ENCODE peak calls at places on chromosomes 7 and 10, in seven cellular contexts. Q is type B pancreatic cell; O is HFF-Myc; H is AG04450; B is activated CD8-positive, alpha-beta T cell treated with anti-CD3 and anti-CD28 coated beads for 36 hours; K is lung; L is ascending aorta. I is an unnamed sample.

GRCh38 chr7:155917836-155918385 is 105.6 kb upstream of the SHH start:
- DNase-seq in L (no peak), K (no peak), H (no peak), O (no peak), B (no peak), Q (no peak), I (peak; percentile 52)

GRCh38 chr10:119449760-119450461 is 92.6 kb downstream of the RGS10 start:
- DNase-seq in Q (no peak), L (peak; percentile 80), B (no peak), H (no peak), K (peak; percentile 57), O (peak; percentile 15), I (no peak)

GRCh38 chr7:8579661-8580060 is 146.3 kb downstream of the NXPH1 start:
- DNase-seq in Q (no peak), B (no peak), O (no peak), H (no peak), K (no peak), L (no peak), I (no peak)

GRCh38 chr10:13718820-13719219 is 132.1 kb downstream of the PRPF18 start:
- DNase-seq in H (no peak), Q (no peak), O (no peak), L (no peak), K (no peak), B (no peak), I (no peak)

GRCh38 chr10:86023931-86024554 is 342.6 kb downstream of the GRID1 start:
- DNase-seq in H (no peak), Q (no peak), L (no peak), O (no peak), B (no peak), K (no peak), I (no peak)

GRCh38 chr10:5583525-5584175 is 58.9 kb downstream of the CALML3 start:
- DNase-seq in O (no peak), Q (no peak), B (no peak), L (no peak), H (no peak), K (peak; percentile 87), I (no peak)

GRCh38 chr10:2897619-2898508 is 169.5 kb upstream of the PFKP start:
- DNase-seq in K (no peak), H (no peak), O (no peak), Q (no peak), B (peak; percentile 24), L (no peak), I (no peak)

GRCh38 chr7:47901542-47901941 is 46.7 kb downstream of the PKD1L1 start:
- DNase-seq in B (no peak), K (no peak), O (no peak), H (no peak), L (no peak), Q (no peak), I (peak; percentile 16)

GRCh38 chr7:139734395-139734794 is 43.4 kb downstream of the HIPK2 start:
- DNase-seq in L (no peak), H (peak; percentile 46), B (no peak), K (no peak), O (no peak), Q (no peak), I (peak; percentile 93)

DNA sequence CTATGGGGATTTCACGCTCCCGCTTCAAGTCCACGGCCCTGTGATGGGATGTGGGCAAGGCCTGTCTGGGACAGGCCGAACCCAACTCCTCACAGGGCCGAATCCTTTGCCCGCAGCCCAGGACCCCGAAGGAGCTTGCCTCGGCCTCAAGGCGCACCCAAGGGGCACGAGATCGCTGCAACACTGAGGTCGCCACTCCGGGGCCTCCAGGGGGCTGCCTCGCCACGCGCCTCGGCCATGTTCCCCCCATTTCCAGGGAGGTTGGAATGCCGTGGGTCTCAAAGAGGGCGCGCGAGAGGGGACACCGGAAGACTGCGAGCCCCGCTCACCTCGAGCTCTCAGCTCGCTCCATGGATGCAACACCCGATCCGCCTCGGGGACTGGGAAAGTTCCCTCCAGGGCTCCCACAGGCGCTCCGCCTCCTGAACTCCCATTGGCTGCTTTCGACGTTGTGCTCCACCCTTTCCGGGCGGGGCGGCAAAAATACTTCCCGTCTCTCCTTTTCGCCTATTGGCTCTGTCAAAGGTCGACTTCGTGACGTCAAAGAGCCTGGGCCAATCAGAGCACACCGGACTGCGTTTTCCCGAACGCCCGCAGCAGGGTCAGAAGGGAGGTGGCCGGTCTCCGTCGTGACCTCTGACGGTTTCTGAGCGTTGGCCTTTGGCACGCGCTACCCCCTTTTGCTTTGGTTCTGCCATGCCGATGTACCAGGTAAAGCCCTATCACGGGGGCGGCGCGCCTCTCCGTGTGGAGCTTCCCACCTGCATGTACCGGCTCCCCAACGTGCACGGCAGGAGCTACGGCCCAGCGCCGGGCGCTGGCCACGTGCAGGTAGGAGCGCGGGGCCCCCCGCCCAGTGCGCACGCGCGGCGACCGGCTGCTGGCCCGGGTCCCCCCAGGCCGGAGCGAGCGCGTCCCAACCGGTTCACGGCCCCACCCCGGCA is at the start of the genes AIMP2 and PMS2:
- DNase-seq in L (peak; percentile 96), H (peak; percentile 93), B (peak; percentile 99), Q (peak; percentile 98), O (peak; percentile 97), K (peak; percentile 99), I (peak; percentile 95)
- TF ChIP-seq CTCF in L (no peak), H (peak; percentile 6), B (no peak), Q (peak; percentile 21), O (no peak), K (no peak), I (peak; percentile 4)

DNA sequence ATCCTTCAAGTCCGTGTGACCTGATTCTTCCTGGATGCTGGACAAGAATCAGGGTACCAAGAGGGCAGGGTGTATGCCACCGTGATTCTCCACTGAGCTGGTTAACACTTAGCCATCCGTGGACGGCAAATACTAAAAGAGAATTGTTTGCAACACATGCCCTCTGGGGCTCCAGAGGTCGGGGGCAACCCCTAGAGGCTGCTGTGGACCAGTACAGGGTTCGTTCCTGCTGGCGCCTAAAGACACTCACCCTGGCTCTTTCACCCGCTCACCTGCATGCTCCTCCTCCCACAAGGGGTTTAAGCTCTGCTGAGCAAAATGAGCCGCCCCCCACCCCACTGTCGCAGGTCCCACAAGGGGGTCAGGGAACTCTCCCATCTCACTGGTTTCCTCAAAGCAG is 148.7 kb upstream of the ITGB1 start:
- DNase-seq in K (no peak), Q (no peak), H (no peak), O (no peak), L (no peak), B (no peak), I (no peak)
- TF ChIP-seq CTCF in K (no peak), Q (no peak), H (no peak), O (no peak), L (no peak), B (no peak), I (no peak)

DNA sequence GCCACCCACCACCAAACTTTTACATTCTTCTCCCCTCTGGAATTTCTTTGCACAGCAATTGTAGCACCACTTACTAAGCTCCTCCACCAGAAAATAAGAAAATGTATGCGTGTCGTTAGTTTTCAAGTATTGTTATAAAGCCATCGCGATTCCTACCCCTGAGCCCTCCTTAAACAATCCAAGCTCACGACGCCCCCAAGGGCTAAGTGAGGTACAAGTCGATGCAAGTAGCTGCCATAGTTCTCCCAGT is 1.3 kb downstream of the FRAT2 start:
- DNase-seq in Q (no peak), K (no peak), B (peak; percentile 59), H (peak; percentile 15), L (no peak), O (no peak), I (no peak)
- TF ChIP-seq CTCF in Q (peak; percentile 43), K (no peak), B (no peak), H (peak; percentile 23), L (no peak), O (no peak), I (peak; percentile 35)

DNA sequence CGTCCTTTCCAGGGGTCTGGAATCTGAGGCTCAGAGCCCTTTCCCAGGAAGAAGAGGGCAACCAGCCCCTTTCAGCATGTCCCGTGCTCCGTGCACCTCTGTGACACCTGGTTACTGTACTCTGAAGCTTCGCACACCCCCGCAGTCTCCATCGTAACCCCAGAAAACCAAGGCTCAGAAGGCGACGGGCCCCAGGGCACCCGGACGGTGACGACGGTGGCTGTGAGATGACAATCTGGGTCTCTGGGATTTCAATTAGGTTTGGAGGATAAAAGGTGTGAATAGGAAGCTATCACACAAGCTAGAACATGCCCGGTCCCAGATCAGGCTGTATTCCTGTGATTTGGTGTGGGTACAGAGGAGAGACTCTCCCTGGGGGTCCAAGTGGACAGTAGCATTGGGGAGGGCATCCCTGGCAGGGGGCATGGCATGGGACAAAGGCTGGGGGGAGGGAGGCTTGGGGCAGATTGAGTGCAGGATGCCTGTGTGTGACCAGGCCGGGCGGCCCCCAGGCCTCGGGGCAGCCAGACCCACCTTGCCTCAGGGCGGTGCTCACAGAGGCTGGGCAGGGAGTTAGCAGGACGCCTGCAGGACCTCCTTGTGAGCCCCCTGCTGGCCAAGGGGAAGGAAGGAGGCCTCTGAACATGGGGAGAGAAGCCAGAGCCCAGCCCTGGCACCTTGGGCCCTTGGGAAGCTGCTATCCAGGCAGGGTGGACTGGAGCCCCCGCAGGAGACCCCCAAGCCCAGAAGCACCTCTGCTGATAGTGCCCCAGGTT is 23.4 kb upstream of the PSMG3 start:
- DNase-seq in Q (no peak), H (no peak), K (no peak), B (peak; percentile 54), O (no peak), L (no peak), I (no peak)
- TF ChIP-seq CTCF in Q (peak; percentile 55), H (peak; percentile 48), K (no peak), B (peak; percentile 43), O (peak; percentile 53), L (no peak), I (peak; percentile 49)

DNA sequence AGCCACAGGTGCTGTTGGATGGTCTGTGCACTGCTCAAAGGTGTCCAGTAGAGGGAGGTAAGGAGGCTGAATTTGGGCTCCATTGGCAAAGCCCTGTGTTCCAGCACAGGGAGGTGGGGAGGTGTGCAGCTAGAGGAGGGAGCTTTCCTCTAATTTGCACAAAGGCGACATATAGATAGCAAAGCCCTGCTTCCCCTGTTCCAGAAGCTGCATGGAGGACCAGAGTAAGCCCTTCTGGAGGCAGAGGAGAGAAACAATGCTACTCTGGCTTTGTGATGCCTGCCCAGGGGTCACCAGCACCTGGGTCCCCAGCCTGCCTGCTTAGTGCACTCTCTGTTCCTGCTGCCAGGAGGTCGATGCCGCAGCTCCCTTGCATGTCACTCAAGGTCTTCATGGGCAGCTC is 3.4 kb upstream of the ARHGAP22 start:
- DNase-seq in H (no peak), O (no peak), B (peak; percentile 56), Q (peak; percentile 42), L (no peak), K (peak; percentile 29), I (no peak)
- TF ChIP-seq CTCF in H (peak; percentile 75), O (peak; percentile 87), B (peak; percentile 69), Q (peak; percentile 69), L (peak; percentile 38), K (no peak), I (peak; percentile 88)

GRCh38 chr10:103106556-103106955 is 86.5 kb downstream of the NT5C2 start:
- DNase-seq in L (no peak), K (no peak), O (no peak), B (no peak), Q (no peak), H (no peak), I (no peak)
- TF ChIP-seq CTCF in L (no peak), K (no peak), O (no peak), B (no peak), Q (no peak), H (no peak), I (no peak)

DNA sequence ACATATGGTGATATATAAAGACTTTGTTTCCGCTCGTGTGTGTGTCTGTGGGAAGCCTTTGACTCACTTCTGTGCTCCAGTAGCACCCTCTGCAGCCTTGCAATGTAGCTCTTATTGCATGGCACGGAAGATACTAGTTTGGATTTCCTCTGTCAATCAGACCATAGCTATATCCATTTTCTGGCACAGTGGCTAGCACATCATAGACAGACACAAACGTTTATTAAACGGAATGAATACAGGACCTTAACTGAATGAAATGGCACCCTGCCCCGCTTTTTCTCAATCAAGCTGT is 124.0 kb upstream of the PTPN20 start:
- DNase-seq in L (no peak), Q (no peak), O (peak; percentile 14), K (no peak), B (peak; percentile 42), H (no peak), I (no peak)
- TF ChIP-seq CTCF in L (peak; percentile 18), Q (no peak), O (no peak), K (no peak), B (no peak), H (peak; percentile 19), I (no peak)